ENCODE peak calls at places on chromosomes 2 and 18, in four cellular contexts. E, Q, P and H are unnamed samples.

GRCh38 chr2:143841935-143842334 is 678.0 kb downstream of the ZEB2 start:
- DNase-seq in E (no peak), Q (no peak), P (peak; percentile 32), H (no peak)

GRCh38 chr2:74528600-74529356 is 728 bp downstream of the AUP1 start:
- DNase-seq in E (no peak), Q (no peak), P (no peak), H (no peak)

GRCh38 chr2:146312899-146313298 is 1531.9 kb upstream of the ACVR2A start:
- DNase-seq in E (no peak), Q (no peak), P (peak; percentile 42), H (no peak)

GRCh38 chr18:13284330-13285027 is 65.9 kb downstream of the LDLRAD4 start:
- DNase-seq in E (no peak), Q (no peak), P (no peak), H (no peak)

GRCh38 chr2:120432976-120433815 is 87.3 kb downstream of the INHBB start:
- DNase-seq in E (no peak), Q (no peak), P (no peak), H (no peak)

GRCh38 chr2:238294393-238295143 is 6.2 kb upstream of the PER2 start:
- DNase-seq in E (no peak), Q (no peak), P (no peak), H (no peak)

GRCh38 chr2:120463527-120463926 is 117.6 kb downstream of the INHBB start:
- DNase-seq in E (no peak), Q (no peak), P (no peak), H (no peak)

GRCh38 chr2:231820786-231821303 is 34.6 kb downstream of the COPS7B start:
- DNase-seq in E (no peak), Q (no peak), P (no peak), H (peak; percentile 31)

GRCh38 chr2:173239644-173240043 is 115.0 kb upstream of the CDCA7 start:
- DNase-seq in E (no peak), Q (no peak), P (no peak), H (no peak)

GRCh38 chr2:166017208-166017607 is 63.6 kb upstream of the TTC21B start:
- DNase-seq in E (no peak), Q (no peak), P (no peak), H (no peak)

GRCh38 chr2:127255146-127255545 is 35.0 kb upstream of the CYP27C1 start:
- DNase-seq in E (no peak), Q (no peak), P (no peak), H (no peak)

GRCh38 chr18:75253043-75253442 is 42.4 kb downstream of the TSHZ1 start:
- DNase-seq in E (no peak), Q (no peak), P (no peak), H (no peak)

GRCh38 chr2:198337368-198337767 is 533.0 kb downstream of the PLCL1 start:
- DNase-seq in E (no peak), Q (no peak), P (no peak), H (no peak)

GRCh38 chr2:28729698-28730097 is 21.9 kb upstream of the PPP1CB start:
- DNase-seq in E (no peak), Q (no peak), P (no peak), H (no peak)

GRCh38 chr2:112821142-112821541 is 15.4 kb downstream of the IL1B start:
- DNase-seq in E (no peak), Q (no peak), P (no peak), H (no peak)

GRCh38 chr2:16075045-16076012 is 135.0 kb downstream of the MYCN start:
- DNase-seq in E (no peak), Q (no peak), P (no peak), H (no peak)

GRCh38 chr2:10338242-10339188 is 35.8 kb downstream of the HPCAL1 start:
- DNase-seq in E (no peak), Q (no peak), P (no peak), H (no peak)

GRCh38 chr2:150339951-150340350 is 147.5 kb downstream of the RND3 start:
- DNase-seq in E (no peak), Q (no peak), P (no peak), H (no peak)

GRCh38 chr2:205764502-205764815 is 82.2 kb downstream of the NRP2 start:
- DNase-seq in E (no peak), Q (no peak), P (no peak), H (no peak)